ENCODE peak calls at places on chromosome 18, in four cellular contexts. A, Q, N and L are unnamed samples.

GRCh38 chr18:45168883-45169585 is 446.2 kb upstream of the SLC14A2 start:
- DNase-seq in Q (no peak), N (no peak), A (peak; percentile 73), L (no peak)

GRCh38 chr18:10839401-10839800 is 310.0 kb downstream of the PIEZO2 start:
- DNase-seq in Q (no peak), N (no peak), A (no peak), L (no peak)

GRCh38 chr18:2971741-2972552 is 41.0 kb downstream of the LPIN2 start:
- DNase-seq in A (no peak), N (no peak), Q (no peak), L (no peak)

GRCh38 chr18:61388010-61388409 is 54.8 kb downstream of the CDH20 start:
- DNase-seq in Q (no peak), A (peak; percentile 12), N (no peak), L (no peak)

GRCh38 chr18:46719388-46719787 is 37.5 kb downstream of the ST8SIA5 start:
- DNase-seq in Q (no peak), A (no peak), N (no peak), L (no peak)

GRCh38 chr18:44627245-44627644 is 53.4 kb upstream of the SETBP1 start:
- DNase-seq in N (no peak), A (peak; percentile 1), Q (no peak), L (peak; percentile 45)

GRCh38 chr18:55110436-55110835 is 151.2 kb upstream of the CCDC68 start:
- DNase-seq in A (no peak), Q (no peak), N (no peak), L (no peak)

GRCh38 chr18:10490401-10491289 is 35.2 kb upstream of the NAPG start:
- DNase-seq in A (no peak), N (peak; percentile 86), Q (no peak), L (peak; percentile 92)

GRCh38 chr18:78884502-78884901 is 95.1 kb upstream of the SALL3 start:
- DNase-seq in Q (no peak), A (no peak), N (no peak), L (peak; percentile 74)

GRCh38 chr18:80244956-80245730 is 2.2 kb downstream of the PARD6G start:
- DNase-seq in N (no peak), A (no peak), Q (no peak), L (no peak)

GRCh38 chr18:68839701-68840100 is 41.8 kb downstream of the CCDC102B start:
- DNase-seq in Q (no peak), A (no peak), N (no peak), L (no peak)

GRCh38 chr18:22412502-22412901 is 5.2 kb downstream of the CTAGE1 start:
- DNase-seq in N (no peak), A (peak; percentile 69), Q (no peak), L (no peak)

GRCh38 chr18:77112161-77112801 is 20.3 kb downstream of the MBP start:
- DNase-seq in Q (no peak), A (no peak), N (no peak), L (peak; percentile 22)

GRCh38 chr18:63808125-63808524 is 32.9 kb downstream of the SERPINB7 start:
- DNase-seq in N (no peak), A (no peak), Q (no peak), L (no peak)

GRCh38 chr18:26765498-26765897 is 100.0 kb downstream of the AQP4 start:
- DNase-seq in N (no peak), A (no peak), Q (no peak), L (no peak)

GRCh38 chr18:72637319-72638113 is 93.4 kb upstream of the CBLN2 start:
- DNase-seq in Q (no peak), A (no peak), N (no peak), L (no peak)

GRCh38 chr18:23412351-23412964 is 40.6 kb upstream of the RIOK3 start:
- DNase-seq in N (no peak), A (no peak), Q (no peak), L (no peak)

GRCh38 chr18:59884331-59884730 is 15.5 kb upstream of the PMAIP1 start:
- DNase-seq in N (no peak), Q (no peak), A (no peak), L (no peak)

GRCh38 chr18:62069556-62069955 is 117.3 kb downstream of the PIGN start:
- DNase-seq in A (peak; percentile 35), N (no peak), Q (no peak), L (no peak)

GRCh38 chr18:59837586-59837985 is 62.2 kb upstream of the PMAIP1 start:
- DNase-seq in Q (peak; percentile 36), A (peak; percentile 67), N (peak; percentile 70), L (peak; percentile 85)

GRCh38 chr18:55552498-55553189 is 35.3 kb downstream of the TCF4 start:
- DNase-seq in A (peak; percentile 91), N (no peak), Q (no peak), L (no peak)

GRCh38 chr18:30591462-30591861 is 451.1 kb downstream of the DSC3 start:
- DNase-seq in N (no peak), A (no peak), Q (no peak), L (no peak)

GRCh38 chr18:23667114-23667513 is 4.4 kb upstream of the ANKRD29 start:
- DNase-seq in Q (no peak), N (no peak), A (no peak), L (no peak)

GRCh38 chr18:5944448-5944847 is 49.1 kb upstream of the TMEM200C start:
- DNase-seq in A (no peak), N (no peak), Q (no peak), L (no peak)

GRCh38 chr18:506264-506663 is 5.8 kb upstream of the COLEC12 start:
- DNase-seq in Q (no peak), N (no peak), A (no peak), L (peak; percentile 66)

GRCh38 chr18:60978338-60978737 is 354.9 kb upstream of the CDH20 start:
- DNase-seq in Q (no peak), A (peak; percentile 38), N (no peak), L (peak; percentile 9)

GRCh38 chr18:78158943-78159342 is 820.7 kb upstream of the SALL3 start:
- DNase-seq in A (no peak), N (no peak), Q (no peak), L (no peak)

GRCh38 chr18:49648326-49648725 is 86.5 kb downstream of the LIPG start:
- DNase-seq in Q (no peak), A (no peak), N (no peak), L (no peak)

GRCh38 chr18:49650426-49650891 is 88.6 kb downstream of the LIPG start:
- DNase-seq in A (no peak), Q (no peak), N (no peak), L (no peak)

GRCh38 chr18:49648811-49649210 is 87.0 kb downstream of the LIPG start:
- DNase-seq in Q (no peak), A (no peak), N (no peak), L (no peak)

GRCh38 chr18:49652841-49653240 is 91.0 kb downstream of the LIPG start:
- DNase-seq in Q (no peak), A (no peak), N (no peak), L (peak; percentile 59)

GRCh38 chr18:49651033-49651432 is 89.2 kb downstream of the LIPG start:
- DNase-seq in N (no peak), Q (no peak), A (no peak), L (no peak)
- H4K5ac ChIP-seq in N (no peak overlapping the region), Q (no peak overlapping the region), A (no peak overlapping the region), L (no peak overlapping the region)

GRCh38 chr18:12372406-12372805 is 4.6 kb downstream of the AFG3L2 start:
- DNase-seq in Q (no peak), A (no peak), N (no peak), L (no peak)
- H3K4ac ChIP-seq in Q (no peak overlapping the region), A (no peak overlapping the region), N (no peak overlapping the region), L (no peak overlapping the region)

GRCh38 chr18:14092625-14093361 is 39.4 kb downstream of the ZNF519 start:
- DNase-seq in N (no peak), Q (no peak), A (no peak), L (no peak)

GRCh38 chr18:14086459-14087231 is 45.6 kb downstream of the ZNF519 start:
- DNase-seq in N (peak; percentile 61), Q (peak; percentile 34), A (peak; percentile 37), L (peak; percentile 74)

GRCh38 chr18:14093526-14093925 is 38.7 kb downstream of the ZNF519 start:
- DNase-seq in Q (no peak), A (no peak), N (no peak), L (no peak)

GRCh38 chr18:14089176-14089575 is 43.1 kb downstream of the ZNF519 start:
- DNase-seq in A (no peak), Q (no peak), N (no peak), L (no peak)

DNA sequence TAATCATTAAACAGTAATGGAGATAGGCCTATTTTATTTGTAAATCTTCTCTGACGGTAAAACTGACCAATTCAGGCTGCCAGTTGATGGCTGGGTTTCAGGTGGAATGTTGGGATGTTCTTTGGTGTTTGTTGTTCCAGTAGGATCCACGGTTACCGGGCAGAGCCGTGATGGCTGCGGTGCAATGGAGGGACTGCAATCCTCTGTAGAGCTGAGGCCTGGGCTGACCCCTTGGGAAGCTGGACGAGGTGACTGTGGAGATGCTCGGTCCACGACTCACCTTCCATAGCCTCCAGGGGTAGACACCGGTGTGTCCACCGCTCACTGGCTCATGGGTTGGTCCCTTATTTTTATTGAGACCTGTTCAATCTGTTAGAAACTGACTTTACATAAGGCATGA is 42.5 kb downstream of the ZNF519 start:
- DNase-seq in A (peak; percentile 18), Q (no peak), N (no peak), L (peak; percentile 68)
- H3K9ac ChIP-seq in A (no peak overlapping the region), Q (no peak overlapping the region), N (no peak overlapping the region), L (no peak overlapping the region)

DNA sequence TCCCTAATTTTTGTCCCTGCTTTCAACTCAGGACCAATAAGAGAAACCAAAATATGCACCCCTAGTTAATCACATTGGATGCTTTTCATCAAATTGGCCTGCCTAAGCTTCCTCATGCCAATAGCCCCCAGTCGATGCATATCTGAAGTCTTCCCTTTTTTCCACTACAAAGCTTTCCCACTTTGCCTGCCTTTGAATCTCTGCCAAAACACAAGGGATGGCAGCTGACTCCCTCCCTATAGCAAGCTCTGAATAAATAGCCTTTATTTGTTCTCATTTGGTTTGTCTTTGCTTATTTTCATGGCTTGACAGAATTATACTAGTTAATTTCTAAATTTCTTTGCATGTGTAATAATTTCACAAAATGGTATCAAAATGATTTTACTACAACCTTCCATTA is 621.2 kb downstream of the MBD2 start:
- DNase-seq in A (no peak), N (no peak), Q (no peak), L (no peak)
- H4K5ac ChIP-seq in A (no peak overlapping the region), N (no peak overlapping the region), Q (no peak overlapping the region), L (no peak overlapping the region)

GRCh38 chr18:58255701-58256311 is 211.8 kb downstream of the NEDD4L start:
- DNase-seq in A (no peak), N (no peak), Q (no peak), L (no peak)
- H3K4ac ChIP-seq in A (no peak overlapping the region), N (no peak overlapping the region), Q (no peak overlapping the region), L (no peak overlapping the region)

GRCh38 chr18:34835466-34835865 is 125.4 kb downstream of the DTNA start:
- DNase-seq in Q (no peak), N (no peak), A (no peak), L (no peak)

GRCh38 chr18:34840416-34840815 is 130.3 kb downstream of the DTNA start:
- DNase-seq in A (no peak), N (no peak), Q (no peak), L (no peak)

GRCh38 chr18:34837769-34838194 is 127.7 kb downstream of the DTNA start:
- DNase-seq in Q (no peak), N (no peak), A (peak; percentile 12), L (no peak)

GRCh38 chr18:34838669-34839068 is 128.6 kb downstream of the DTNA start:
- DNase-seq in Q (no peak), A (no peak), N (no peak), L (no peak)

GRCh38 chr18:34834897-34835296 is 124.8 kb downstream of the DTNA start:
- DNase-seq in A (no peak), Q (no peak), N (no peak), L (no peak)
- H3K9ac ChIP-seq in A (no peak overlapping the region), Q (no peak overlapping the region), N (no peak overlapping the region), L (no peak overlapping the region)